ENCODE peak calls at places on chromosomes 1 and 21, in eight cellular contexts. R, E, Q, G, D, C, S and M are unnamed samples.
A peak's percentile ranks its signal among the peaks of the same experiment; 100 is the strongest.

GRCh38 chr1:3954391-3955160 is 54.5 kb upstream of the C1orf174 start:
- DNase-seq in R (no peak), E (no peak), Q (no peak), G (no peak), D (no peak), C (no peak), S (no peak), M (peak; percentile 15)

GRCh38 chr1:198156111-198156744 is 570 bp upstream of the NEK7 start:
- DNase-seq in R (peak; percentile 79), E (peak; percentile 60), Q (peak; percentile 90), G (peak; percentile 84), D (peak; percentile 74), C (peak; percentile 69), S (peak; percentile 84), M (peak; percentile 73)

GRCh38 chr1:9368356-9368755 is 75.7 kb downstream of the SPSB1 start:
- DNase-seq in R (no peak), E (no peak), Q (no peak), G (no peak), D (no peak), C (no peak), S (no peak), M (no peak)

GRCh38 chr1:20380616-20381035 is 90.0 kb downstream of the VWA5B1 start:
- DNase-seq in R (peak; percentile 38), E (no peak), Q (no peak), G (peak; percentile 28), D (peak; percentile 81), C (peak; percentile 23), S (no peak), M (no peak)

GRCh38 chr21:42644223-42645208 is 8.9 kb upstream of the PDE9A start:
- DNase-seq in R (no peak), E (no peak), Q (no peak), G (no peak), D (no peak), C (no peak), S (no peak), M (no peak)

GRCh38 chr1:72282690-72283203 is 408 bp upstream of the NEGR1 start:
- DNase-seq in R (no peak), E (peak; percentile 79), Q (peak; percentile 89), G (peak; percentile 92), D (peak; percentile 89), C (no peak), S (peak; percentile 91), M (peak; percentile 95)

GRCh38 chr1:234559917-234560676 is 49.9 kb downstream of the IRF2BP2 start:
- DNase-seq in R (no peak), E (no peak), Q (no peak), G (no peak), D (no peak), C (no peak), S (no peak), M (no peak)

GRCh38 chr1:67314696-67315095 is 7.0 kb downstream of the IL12RB2 start:
- DNase-seq in R (no peak), E (peak; percentile 12), Q (no peak), G (no peak), D (peak; percentile 53), C (no peak), S (peak; percentile 30), M (no peak)

GRCh38 chr1:67687649-67688048 is 2.6 kb downstream of the GADD45A start:
- DNase-seq in R (no peak), E (no peak), Q (no peak), G (no peak), D (peak; percentile 79), C (no peak), S (no peak), M (no peak)

GRCh38 chr1:247287460-247287859 is 31.6 kb downstream of the VN1R5 start:
- DNase-seq in R (no peak), E (no peak), Q (no peak), G (no peak), D (peak; percentile 36), C (no peak), S (peak; percentile 76), M (no peak)

GRCh38 chr1:1925437-1926345 is 6.6 kb upstream of the TMEM52 start:
- DNase-seq in R (no peak), E (peak; percentile 26), Q (no peak), G (peak; percentile 2), D (no peak), C (no peak), S (no peak), M (no peak)

DNA sequence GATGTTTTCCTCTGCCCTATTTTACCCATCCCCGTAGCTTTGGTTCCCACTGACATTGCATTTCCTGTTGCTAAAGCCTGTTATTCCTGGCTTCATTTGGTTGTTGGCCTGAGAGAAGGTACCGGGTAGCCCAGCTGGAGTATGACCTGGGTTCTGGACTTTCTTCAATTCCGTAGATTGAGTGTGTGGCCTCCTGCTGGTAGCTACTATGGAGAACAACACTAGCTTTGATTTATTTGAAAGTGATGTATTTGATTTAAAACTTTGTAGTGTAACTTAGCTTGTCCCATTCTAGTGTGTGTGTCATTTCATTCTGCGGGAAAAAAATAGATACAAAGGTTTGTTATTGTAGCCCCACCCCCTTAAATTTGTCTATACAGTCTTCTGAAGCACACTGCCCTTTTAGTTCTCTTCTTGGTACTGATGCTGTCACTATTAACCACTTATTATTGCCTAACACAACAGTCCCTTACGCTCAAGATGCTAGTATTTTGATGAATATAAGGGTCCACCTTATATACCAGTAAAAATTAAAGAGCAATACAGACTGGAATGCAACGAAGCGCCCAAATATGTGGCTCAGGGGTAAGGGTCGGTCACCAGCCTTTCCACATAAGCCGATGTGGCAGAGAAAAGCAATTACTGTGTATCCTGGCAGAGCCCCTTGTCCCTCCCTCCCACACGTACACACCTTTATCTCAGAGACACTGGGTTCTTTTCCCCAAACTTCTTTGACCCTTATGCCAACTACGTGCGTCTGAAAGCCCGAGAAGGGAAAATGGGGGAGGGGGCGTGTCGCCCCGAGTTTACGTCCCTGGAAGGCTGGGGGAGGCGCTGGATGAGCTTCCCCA is 645 bp upstream of the MOV10 start:
- DNase-seq in R (peak; percentile 52), E (peak; percentile 47), Q (peak; percentile 31), G (peak; percentile 54), D (peak; percentile 66), C (peak; percentile 24), S (peak; percentile 56), M (peak; percentile 24)
- TF ChIP-seq CTCF in R (peak; percentile 80), E (peak; percentile 66), Q (peak; percentile 35), G (peak; percentile 48), D (peak; percentile 68), C (peak; percentile 36), S (peak; percentile 51), M (peak; percentile 38)

DNA sequence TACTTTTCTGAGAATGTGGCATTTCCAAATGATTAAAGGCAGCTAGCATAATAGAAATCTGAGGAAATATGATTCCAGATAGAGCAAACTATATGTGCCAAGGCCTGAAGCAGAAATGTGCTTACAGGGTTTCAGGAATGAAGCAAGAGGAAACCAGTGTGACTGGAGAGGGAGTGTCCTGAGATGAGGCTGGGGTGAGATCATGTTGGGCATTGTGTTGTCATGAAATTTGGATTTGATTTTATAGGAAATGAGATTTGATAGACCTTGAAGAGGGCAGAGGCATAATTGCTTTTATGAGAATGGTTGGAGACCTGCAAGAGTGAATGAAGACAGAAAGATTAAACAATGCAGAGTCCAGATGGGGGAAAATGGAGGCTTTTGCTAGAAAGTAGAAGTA is 338.1 kb upstream of the SNX7 start:
- DNase-seq in R (no peak), E (no peak), Q (no peak), G (no peak), D (peak; percentile 89), C (peak; percentile 39), S (no peak), M (no peak)
- TF ChIP-seq EZH2phosphoT487 in R (no peak), E (no peak), Q (no peak), G (no peak), D (no peak), C (no peak), S (no peak), M (no peak)

DNA sequence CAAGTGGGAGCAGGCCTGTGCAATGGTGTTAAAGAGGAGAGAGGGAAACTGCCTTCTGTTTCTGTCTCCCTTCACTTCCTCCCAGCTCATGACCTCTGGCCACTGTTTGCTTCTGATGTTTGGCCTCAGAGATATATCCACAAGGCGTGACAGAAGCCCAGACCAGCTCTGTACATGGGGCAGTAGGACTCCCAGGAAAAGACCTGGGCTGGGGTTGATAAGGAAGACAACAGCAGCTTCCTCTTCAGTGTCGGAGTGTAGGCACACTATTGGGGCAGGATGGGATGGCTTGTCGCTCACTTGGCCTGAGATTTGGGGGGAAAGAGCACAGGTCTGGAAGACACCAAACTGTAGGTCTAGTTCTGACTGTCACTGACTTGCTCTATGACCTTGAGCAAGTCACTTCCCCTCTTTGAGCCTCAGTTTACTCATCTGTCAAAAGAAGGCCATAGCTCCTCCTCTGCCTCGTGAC is 67.8 kb upstream of the KLHDC7A start:
- DNase-seq in R (no peak), E (no peak), Q (no peak), G (peak; percentile 34), D (no peak), C (no peak), S (no peak), M (no peak)
- TF ChIP-seq CTCF in R (no peak), E (no peak), Q (no peak), G (no peak), D (no peak), C (no peak), S (no peak), M (no peak)

GRCh38 chr1:18555036-18555435 is 74.3 kb downstream of the KLHDC7A start:
- DNase-seq in R (no peak), E (no peak), Q (no peak), G (no peak), D (no peak), C (no peak), S (no peak), M (no peak)

GRCh38 chr1:18554597-18554996 is 73.9 kb downstream of the KLHDC7A start:
- DNase-seq in R (no peak), E (no peak), Q (no peak), G (no peak), D (no peak), C (no peak), S (no peak), M (no peak)

GRCh38 chr1:18557621-18558465 is 72.8 kb upstream of the PAX7 start:
- DNase-seq in R (no peak), E (no peak), Q (no peak), G (peak; percentile 60), D (peak; percentile 6), C (no peak), S (peak; percentile 83), M (peak; percentile 91)

GRCh38 chr1:18554101-18554500 is 73.4 kb downstream of the KLHDC7A start:
- DNase-seq in R (no peak), E (no peak), Q (no peak), G (no peak), D (no peak), C (no peak), S (no peak), M (no peak)

DNA sequence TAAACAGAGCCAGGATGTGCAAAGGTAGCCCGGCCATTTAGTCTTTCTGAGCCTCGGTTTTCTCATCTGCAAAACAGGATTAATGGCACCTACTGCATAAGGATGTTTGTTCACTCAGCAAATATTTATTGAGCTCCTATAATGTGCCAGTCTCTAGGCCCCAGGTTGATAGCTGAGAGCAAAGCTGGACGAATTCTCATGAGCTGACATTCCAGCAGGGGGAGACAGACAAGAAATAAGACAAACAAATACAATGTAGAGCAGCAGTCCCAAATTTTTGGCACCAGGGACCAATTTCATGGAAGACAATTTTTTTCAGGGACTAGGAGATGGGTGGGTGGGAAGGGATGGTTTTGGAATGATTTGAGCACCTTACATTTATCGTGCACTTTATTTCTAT is 74.3 kb upstream of the PAX7 start:
- DNase-seq in R (peak; percentile 44), E (peak; percentile 42), Q (no peak), G (no peak), D (peak; percentile 45), C (peak; percentile 44), S (peak; percentile 75), M (peak; percentile 63)
- TF ChIP-seq EZH2phosphoT487 in R (no peak), E (no peak), Q (no peak), G (no peak), D (no peak), C (no peak), S (no peak), M (no peak)